ENCODE peak calls at places on chromosome 10, in six cellular contexts. C is fibroblast of lung, P is hypothalamus, S is HFF-Myc, B is right lobe of liver, X is OCI-LY7. V is an unnamed sample.

GRCh38 chr10:45429790-45430189 is 55.8 kb downstream of the ALOX5 start:
- DNase-seq in C (no peak), P (no peak), S (no peak), B (no peak), X (no peak), V (no peak)

GRCh38 chr10:29229258-29229705 is 59.6 kb upstream of the LYZL1 start:
- DNase-seq in C (no peak), P (no peak), S (no peak), B (no peak), X (no peak), V (no peak)

GRCh38 chr10:97422921-97423420 is 3.0 kb upstream of the PGAM1 start:
- DNase-seq in C (peak), P (no peak), S (peak), B (no peak), X (no peak), V (no peak)

GRCh38 chr10:114337510-114338462 is 66.5 kb downstream of the AFAP1L2 start:
- DNase-seq in C (no peak), P (no peak), S (no peak), B (no peak), X (no peak), V (no peak)

GRCh38 chr10:86294346-86295265 is 72.0 kb downstream of the GRID1 start:
- DNase-seq in C (no peak), P (no peak), S (no peak), B (no peak), X (no peak), V (no peak)

GRCh38 chr10:14654821-14655382 is 119.8 kb downstream of the FAM107B start:
- DNase-seq in C (no peak), P (no peak), S (no peak), B (no peak), X (no peak), V (no peak)

GRCh38 chr10:83492004-83492403 is 647.3 kb upstream of the GHITM start:
- DNase-seq in C (no peak), P (no peak), S (no peak), B (no peak), X (no peak), V (no peak)

GRCh38 chr10:26627320-26627719 is 70.2 kb upstream of the PDSS1 start:
- DNase-seq in C (no peak), P (no peak), S (no peak), B (no peak), X (no peak), V (no peak)

GRCh38 chr10:132231656-132232552 is 45.2 kb downstream of the DPYSL4 start:
- DNase-seq in C (no peak), P (no peak), S (no peak), B (no peak), X (no peak), V (no peak)

GRCh38 chr10:80382989-80383388 is 25.4 kb upstream of the PRXL2A start:
- DNase-seq in C (peak), P (no peak), S (no peak), B (no peak), X (peak), V (no peak)

GRCh38 chr10:63976538-63976937 is 455.3 kb downstream of the REEP3 start:
- DNase-seq in C (peak), P (no peak), S (no peak), B (no peak), X (peak), V (no peak)

GRCh38 chr10:26881600-26882331 is 21.0 kb upstream of the ABI1 start:
- DNase-seq in C (peak), P (no peak), S (peak), B (no peak), X (peak), V (no peak)

GRCh38 chr10:63588436-63589180 is 67.4 kb downstream of the REEP3 start:
- DNase-seq in C (peak), P (no peak), S (no peak), B (no peak), X (no peak), V (no peak)

GRCh38 chr10:132984801-132985545 is 42.6 kb upstream of the CFAP46 start:
- DNase-seq in C (no peak), P (no peak), S (no peak), B (peak), X (no peak), V (no peak)

GRCh38 chr10:15725603-15726002 is 5.9 kb upstream of the ITGA8 start:
- DNase-seq in C (peak), P (no peak), S (peak), B (no peak), X (peak), V (no peak)

GRCh38 chr10:17210361-17210760 is 8.9 kb upstream of the TRDMT1 start:
- DNase-seq in C (peak), P (no peak), S (no peak), B (no peak), X (no peak), V (no peak)

GRCh38 chr10:79186742-79187544 is 118.2 kb downstream of the ZMIZ1 start:
- DNase-seq in C (no peak), P (no peak), S (no peak), B (no peak), X (no peak), V (no peak)

GRCh38 chr10:69362471-69362954 is 54.2 kb downstream of the TACR2 start:
- DNase-seq in C (peak), P (no peak), S (no peak), B (no peak), X (no peak), V (no peak)

V was measured in occipital lobe.